ENCODE peak calls at places on chromosomes 1 and 21, in seven cellular contexts. D is CD8-positive, alpha-beta T cell; H is cerebellar nuclear complex; Y is naive thymus-derived CD8-positive, alpha-beta T cell; U is thyroid gland; O is kidney epithelial cell; Q is breast epithelium. E is an unnamed sample.

GRCh38 chr1:246069581-246069980 is 437.5 kb downstream of the SMYD3 start:
- DNase-seq in D (no peak), H (no peak), Y (no peak), U (no peak), O (no peak), Q (no peak), E (no peak)

GRCh38 chr21:16116798-16117197 is 387.0 kb downstream of the USP25 start:
- DNase-seq in D (no peak), H (no peak), Y (no peak), U (no peak), O (peak; percentile 19), Q (no peak), E (no peak)

GRCh38 chr1:25035523-25036116 is 105.5 kb upstream of the RUNX3 start:
- DNase-seq in D (no peak), H (no peak), Y (no peak), U (no peak), O (no peak), Q (no peak), E (no peak)

GRCh38 chr1:236064674-236065508 is at the start of gene NID1:
- DNase-seq in D (peak; percentile 52), H (no peak), Y (peak; percentile 21), U (peak; percentile 61), O (no peak), Q (peak; percentile 47), E (no peak)

GRCh38 chr1:213686983-213687382 is 300.8 kb upstream of the PROX1 start:
- DNase-seq in D (no peak), H (no peak), Y (no peak), U (no peak), O (no peak), Q (no peak), E (no peak)

GRCh38 chr1:92484472-92485373 is 2.0 kb downstream of the GFI1 start:
- DNase-seq in D (peak; percentile 78), H (no peak), Y (peak; percentile 53), U (peak; percentile 17), O (no peak), Q (no peak), E (no peak)

GRCh38 chr1:9767964-9768668 is 55.6 kb downstream of the CLSTN1 start:
- DNase-seq in D (no peak), H (no peak), Y (no peak), U (no peak), O (no peak), Q (no peak), E (no peak)

GRCh38 chr1:25619101-25619890 is 2.7 kb downstream of the MAN1C1 start:
- DNase-seq in D (peak; percentile 71), H (no peak), Y (peak; percentile 59), U (peak; percentile 51), O (no peak), Q (no peak), E (peak; percentile 55)

GRCh38 chr1:95154096-95154495 is 36.9 kb downstream of the TLCD4 start:
- DNase-seq in D (no peak), H (no peak), Y (no peak), U (no peak), O (no peak), Q (no peak), E (no peak)

GRCh38 chr1:11042995-11043874 is 3.8 kb downstream of the MASP2 start:
- DNase-seq in D (no peak), H (no peak), Y (no peak), U (no peak), O (no peak), Q (no peak), E (no peak)

GRCh38 chr1:50977575-50978143 is 7.6 kb downstream of the CDKN2C start:
- DNase-seq in D (peak; percentile 53), H (no peak), Y (peak; percentile 19), U (peak; percentile 71), O (no peak), Q (no peak), E (peak; percentile 60)

E was measured in globus pallidus.